ENCODE peak calls at places on chromosomes 2 and 18, in seven cellular contexts. F, L, S, P, B, M and R are unnamed samples.

GRCh38 chr2:217978536-217979150 is 24.2 kb downstream of the TNS1 start:
- DNase-seq in F (no peak), L (no peak), S (no peak), P (no peak), B (no peak), M (no peak), R (no peak)

GRCh38 chr2:233343171-233343705 is 11.1 kb upstream of the DGKD start:
- DNase-seq in F (no peak), L (no peak), S (no peak), P (no peak), B (peak; percentile 37), M (no peak), R (no peak)

GRCh38 chr18:31183302-31183701 is 20.6 kb upstream of the DSC1 start:
- DNase-seq in F (no peak), L (no peak), S (no peak), P (no peak), B (no peak), M (no peak), R (no peak)

GRCh38 chr2:127511917-127512316 is 14.4 kb downstream of the IWS1 start:
- DNase-seq in F (no peak), L (no peak), S (no peak), P (no peak), B (no peak), M (no peak), R (no peak)

GRCh38 chr18:59881728-59882685 is 17.8 kb upstream of the PMAIP1 start:
- DNase-seq in F (no peak), L (no peak), S (no peak), P (no peak), B (no peak), M (no peak), R (no peak)

GRCh38 chr18:12005542-12006487 is 24.5 kb downstream of the IMPA2 start:
- DNase-seq in F (no peak), L (no peak), S (no peak), P (no peak), B (no peak), M (no peak), R (peak; percentile 10)

GRCh38 chr2:63855418-63856301 is 14.0 kb downstream of the UGP2 start:
- DNase-seq in F (no peak), L (no peak), S (no peak), P (no peak), B (no peak), M (no peak), R (no peak)

GRCh38 chr2:8456149-8457091 is 225.4 kb upstream of the ID2 start:
- DNase-seq in F (no peak), L (no peak), S (no peak), P (no peak), B (no peak), M (peak; percentile 44), R (no peak)

GRCh38 chr2:191881982-191882816 is 35.3 kb upstream of the CAVIN2 start:
- DNase-seq in F (no peak), L (no peak), S (no peak), P (no peak), B (no peak), M (no peak), R (no peak)

GRCh38 chr18:74836296-74837139 is 238.8 kb downstream of the ZNF407 start:
- DNase-seq in F (no peak), L (no peak), S (no peak), P (no peak), B (no peak), M (no peak), R (no peak)

GRCh38 chr2:187302146-187302545 is 145.9 kb downstream of the CALCRL start:
- DNase-seq in F (no peak), L (no peak), S (no peak), P (no peak), B (no peak), M (no peak), R (no peak)

GRCh38 chr2:28958689-28959088 is 22.4 kb upstream of the TOGARAM2 start:
- DNase-seq in F (peak; percentile 65), L (peak; percentile 72), S (peak; percentile 23), P (peak; percentile 47), B (no peak), M (no peak), R (peak; percentile 35)

GRCh38 chr2:108613261-108614042 is 79.2 kb downstream of the LIMS1 start:
- DNase-seq in F (no peak), L (no peak), S (no peak), P (no peak), B (no peak), M (no peak), R (no peak)

GRCh38 chr18:76399613-76400391 is 95.2 kb downstream of the ZNF516 start:
- DNase-seq in F (no peak), L (no peak), S (no peak), P (no peak), B (peak; percentile 71), M (no peak), R (no peak)

GRCh38 chr2:221176666-221177065 is 395.4 kb downstream of the EPHA4 start:
- DNase-seq in F (no peak), L (no peak), S (no peak), P (no peak), B (no peak), M (no peak), R (no peak)

GRCh38 chr2:219325657-219326056 is 6.9 kb downstream of the RESP18 start:
- DNase-seq in F (no peak), L (no peak), S (no peak), P (no peak), B (no peak), M (no peak), R (no peak)

GRCh38 chr18:42459873-42460272 is 504.8 kb downstream of the PIK3C3 start:
- DNase-seq in F (no peak), L (no peak), S (no peak), P (no peak), B (no peak), M (no peak), R (no peak)

GRCh38 chr2:148282201-148282600 is 261.3 kb downstream of the MBD5 start:
- DNase-seq in F (no peak), L (no peak), S (no peak), P (no peak), B (no peak), M (no peak), R (no peak)